ENCODE peak calls at places on chromosomes 1 and 21, in nine cellular contexts. E is M059J; F is WERI-Rb-1; C is NCI-H2081 treated with DMSO at 0.1 percent for 48 hours; A is foreskin fibroblast; P is NCI-H748 treated with DMSO at 0.1 percent for 48 hours; N is T-helper 17 cell; G is stimulated activated CD4-positive, alpha-beta T cell treated with anti-CD3 and anti-CD28 coated beads, Interleukin-15, amount 100 ng/mL, for 24 hours; H is amygdala. R is an unnamed sample.

GRCh38 chr1:244735854-244736561 is 83.1 kb downstream of the DESI2 start:
- DNase-seq in A (no peak), N (no peak), F (no peak), C (no peak), P (no peak), G (no peak), E (peak; percentile 38), H (no peak), R (no peak)

GRCh38 chr1:64041366-64042131 is 161.9 kb upstream of the UBE2U start:
- DNase-seq in C (no peak), A (no peak), G (no peak), E (peak; percentile 77), F (no peak), P (no peak), N (no peak), H (no peak), R (no peak)

GRCh38 chr1:172976222-172977041 is 74.3 kb downstream of the TNFSF18 start:
- DNase-seq in P (no peak), E (peak; percentile 97), F (no peak), C (no peak), A (peak; percentile 63), N (no peak), G (no peak), H (no peak), R (no peak)

GRCh38 chr1:64483711-64484454 is 14.0 kb downstream of the CACHD1 start:
- DNase-seq in N (no peak), C (no peak), G (no peak), A (no peak), P (no peak), H (no peak), F (no peak), E (no peak), R (no peak)

GRCh38 chr1:99646885-99647284 is 972 bp downstream of the PALMD start:
- DNase-seq in E (no peak), H (no peak), G (no peak), A (no peak), P (no peak), F (no peak), N (no peak), C (no peak), R (no peak)

GRCh38 chr1:2215329-2215728 is 12.8 kb upstream of the SKI start:
- DNase-seq in F (no peak), A (no peak), C (no peak), E (no peak), P (no peak), G (no peak), H (no peak), N (no peak), R (no peak)

GRCh38 chr1:215748431-215748830 is 181.3 kb downstream of the KCTD3 start:
- DNase-seq in A (no peak), P (no peak), F (no peak), E (no peak), C (no peak), H (no peak), N (no peak), G (no peak), R (no peak)

GRCh38 chr1:47679301-47679751 is 241.5 kb downstream of the FOXD2 start:
- DNase-seq in E (peak; percentile 15), H (no peak), C (no peak), G (no peak), N (no peak), P (no peak), F (peak; percentile 31), A (no peak), R (no peak)

GRCh38 chr1:68104155-68104554 is 53.7 kb upstream of the DIRAS3 start:
- DNase-seq in H (no peak), C (no peak), F (no peak), N (no peak), G (no peak), A (peak; percentile 79), E (peak; percentile 63), P (peak; percentile 15), R (no peak)

GRCh38 chr1:179917601-179918429 is 35.7 kb downstream of the TOR1AIP1 start:
- DNase-seq in E (no peak), H (no peak), A (no peak), C (no peak), G (no peak), N (no peak), F (no peak), P (no peak), R (no peak)

GRCh38 chr21:34598931-34599400 is 15.9 kb downstream of the RCAN1 start:
- DNase-seq in A (peak; percentile 68), G (no peak), P (peak; percentile 91), E (peak; percentile 83), H (no peak), C (no peak), F (no peak), N (no peak), R (no peak)

GRCh38 chr1:47104816-47105215 is 32.4 kb upstream of the CYP4A22 start:
- DNase-seq in A (no peak), C (no peak), N (no peak), E (peak; percentile 48), F (no peak), H (no peak), G (no peak), P (no peak), R (no peak)

GRCh38 chr21:39451332-39452206 is at the start of gene SH3BGR:
- DNase-seq in F (no peak), E (peak; percentile 40), A (peak; percentile 30), P (no peak), H (no peak), N (no peak), G (no peak), C (no peak), R (no peak)

GRCh38 chr1:58964880-58965279 is 181.0 kb upstream of the JUN start:
- DNase-seq in C (no peak), P (no peak), G (no peak), F (no peak), H (no peak), N (no peak), E (no peak), A (peak; percentile 60), R (no peak)

GRCh38 chr21:45125347-45125746 is 51.0 kb downstream of the ADARB1 start:
- DNase-seq in G (no peak), E (no peak), A (no peak), P (no peak), H (no peak), F (no peak), N (no peak), C (no peak), R (peak; percentile 38)

GRCh38 chr1:108346137-108346536 is 102.3 kb upstream of the NBPF4 start:
- DNase-seq in C (no peak), N (no peak), H (no peak), F (no peak), G (no peak), E (peak; percentile 2), A (no peak), P (no peak), R (no peak)

GRCh38 chr1:82090104-82090503 is 289.4 kb downstream of the ADGRL2 start:
- DNase-seq in N (no peak), H (no peak), P (no peak), G (no peak), C (no peak), A (peak; percentile 56), E (no peak), F (no peak), R (no peak)

GRCh38 chr1:180168786-180169640 is 14.3 kb downstream of the QSOX1 start:
- DNase-seq in E (peak; percentile 28), P (peak; percentile 44), N (no peak), H (no peak), F (peak; percentile 75), G (peak; percentile 58), A (peak; percentile 52), C (no peak), R (no peak)

R was measured in naive B cell.